ENCODE peak calls at places on chromosomes 6 and 20, in nine cellular contexts. Z is GM04504; A is T-helper 1 cell; X is tibial nerve; I is stimulated activated CD8-positive, alpha-beta memory T cell treated with anti-CD3 and anti-CD28 coated beads, Interleukin-15, amount 100 ng/mL, for 24 hours; G is LHCN-M2; P is HuH-7; Y is H54; V is HTR-8/SVneo. O is an unnamed sample.

GRCh38 chr6:46879003-46879402 is 42.7 kb downstream of the ADGRF5 start:
- DNase-seq in X (no peak), Z (no peak), G (no peak), V (no peak), P (no peak), Y (no peak), I (no peak), A (no peak), O (no peak)

GRCh38 chr6:90288404-90288803 is 8.2 kb downstream of the BACH2 start:
- DNase-seq in A (no peak), I (no peak), V (no peak), P (no peak), Y (no peak), Z (no peak), G (no peak), X (no peak), O (no peak)

GRCh38 chr20:17967595-17968365 is 814 bp downstream of the SNX5 start:
- DNase-seq in V (no peak), A (no peak), G (peak), Y (no peak), I (no peak), X (no peak), P (no peak), Z (no peak), O (no peak)

GRCh38 chr6:38413097-38413800 is 226.5 kb downstream of the BTBD9 start:
- DNase-seq in P (no peak), X (peak), A (no peak), I (no peak), Z (peak), V (no peak), G (no peak), Y (no peak), O (no peak)

GRCh38 chr20:17636523-17637412 is 45.3 kb downstream of the RRBP1 start:
- DNase-seq in Y (no peak), A (no peak), Z (no peak), X (no peak), I (no peak), V (no peak), G (no peak), P (no peak), O (no peak)

GRCh38 chr6:6972456-6972855 is 135.3 kb upstream of the RREB1 start:
- DNase-seq in A (no peak), V (peak), I (no peak), Y (peak), Z (no peak), X (no peak), P (no peak), G (peak), O (no peak)

GRCh38 chr6:158799051-158799792 is 19.9 kb downstream of the EZR start:
- DNase-seq in P (no peak), G (peak), Y (no peak), A (no peak), V (peak), X (no peak), Z (no peak), I (no peak), O (no peak)

GRCh38 chr6:168333471-168333870 is 13.9 kb upstream of the DACT2 start:
- DNase-seq in G (no peak), Y (no peak), X (no peak), Z (no peak), P (no peak), I (no peak), A (no peak), V (no peak), O (no peak)

GRCh38 chr6:158109744-158110143 is 58.3 kb downstream of the SERAC1 start:
- DNase-seq in X (no peak), A (no peak), V (no peak), Y (no peak), G (no peak), I (no peak), Z (no peak), P (no peak), O (no peak)

GRCh38 chr6:75098709-75099108 is 107.1 kb downstream of the COL12A1 start:
- DNase-seq in A (no peak), I (no peak), X (peak), Y (peak), Z (peak), G (peak), P (peak), V (peak), O (no peak)

GRCh38 chr20:50049442-50050026 is 63.4 kb downstream of the UBE2V1 start:
- DNase-seq in P (no peak), Z (no peak), A (no peak), X (no peak), G (no peak), Y (no peak), I (no peak), V (no peak), O (no peak)

GRCh38 chr20:64039293-64040160 is 3.5 kb downstream of the C20orf204 start:
- DNase-seq in P (peak), Y (no peak), X (no peak), G (no peak), I (no peak), Z (no peak), A (no peak), V (no peak), O (no peak)

GRCh38 chr20:7858851-7859250 is 81.4 kb downstream of the HAO1 start:
- DNase-seq in G (peak), I (no peak), V (no peak), A (no peak), Y (no peak), P (no peak), Z (no peak), X (no peak), O (no peak)

GRCh38 chr6:111981441-111981840 is 72.5 kb upstream of the CCN6 start:
- DNase-seq in G (peak), Y (no peak), X (no peak), V (no peak), I (no peak), Z (no peak), P (no peak), A (no peak), O (no peak)

GRCh38 chr6:153231048-153231635 is 100.1 kb upstream of the RGS17 start:
- DNase-seq in G (peak), Y (peak), V (peak), X (peak), P (peak), I (no peak), A (no peak), Z (peak), O (no peak)

GRCh38 chr6:167968091-167968490 is 29.4 kb upstream of the KIF25 start:
- DNase-seq in Z (no peak), A (no peak), P (peak), G (peak), I (no peak), V (no peak), Y (no peak), X (no peak), O (no peak)

GRCh38 chr20:50299325-50299629 is 108.6 kb downstream of the CEBPB start:
- DNase-seq in X (no peak), A (no peak), Z (no peak), P (no peak), Y (no peak), G (no peak), I (no peak), V (no peak), O (no peak)

GRCh38 chr6:113599444-113599843 is 257.7 kb upstream of the MARCKS start:
- DNase-seq in Z (no peak), V (no peak), Y (no peak), A (no peak), G (peak), I (no peak), P (no peak), X (no peak), O (no peak)

GRCh38 chr6:38695227-38695900 is 7.6 kb downstream of the GLO1 start:
- DNase-seq in G (no peak), I (no peak), Y (no peak), Z (no peak), V (no peak), A (no peak), P (no peak), X (no peak), O (no peak)

GRCh38 chr6:112015725-112016124 is 38.2 kb upstream of the CCN6 start:
- DNase-seq in Y (no peak), I (no peak), V (no peak), A (no peak), X (no peak), Z (no peak), G (no peak), P (no peak), O (no peak)

GRCh38 chr6:26520088-26520839 is 17.9 kb upstream of the HMGN4 start:
- DNase-seq in V (no peak), G (peak), X (no peak), I (peak), Z (no peak), Y (no peak), A (no peak), P (peak), O (no peak)

GRCh38 chr20:1618954-1619550 is 757 bp downstream of the SIRPB1 start:
- DNase-seq in A (no peak), Y (no peak), V (no peak), P (no peak), I (no peak), X (no peak), Z (no peak), G (no peak), O (no peak)

GRCh38 chr6:32432050-32432450 is 7.6 kb upstream of the HLA-DRA start:
- DNase-seq in Z (peak), X (no peak), P (no peak), A (no peak), Y (no peak), G (peak), I (no peak), V (no peak), O (no peak)

GRCh38 chr6:156587751-156588301 is 189.4 kb upstream of the ARID1B start:
- DNase-seq in A (no peak), G (no peak), V (no peak), X (no peak), I (no peak), P (no peak), Z (no peak), Y (no peak), O (no peak)

GRCh38 chr20:2757001-2757400 is 43.4 kb downstream of the CPXM1 start:
- DNase-seq in G (no peak), V (no peak), Z (no peak), A (no peak), I (no peak), Y (no peak), P (no peak), X (no peak), O (no peak)

GRCh38 chr20:8764289-8764962 is 304.5 kb upstream of the PLCB4 start:
- DNase-seq in V (no peak), A (no peak), G (peak), Z (peak), Y (no peak), X (no peak), I (no peak), P (no peak), O (no peak)

GRCh38 chr20:63734111-63734945 is 2.1 kb upstream of the LIME1 start:
- DNase-seq in X (no peak), I (no peak), V (no peak), G (no peak), A (no peak), Y (no peak), Z (no peak), P (no peak), O (no peak)

O was measured in stimulated activated naive CD4-positive, alpha-beta T cell treated with Interleukin-2 at 50 U/mL for 16 hours.